ENCODE peak calls at places on chromosomes 3 and 15, in eight cellular contexts. V, T, Q, U, K, L, R and X are unnamed samples.

GRCh38 chr15:67937153-67937761 is 97.4 kb upstream of the RNU6-1 start:
- DNase-seq in T (no peak), L (no peak), Q (no peak), R (no peak), V (peak; percentile 16), K (no peak), U (no peak), X (no peak)

GRCh38 chr3:5822843-5823242 is 635.3 kb downstream of the EDEM1 start:
- DNase-seq in K (no peak), L (no peak), V (no peak), T (no peak), Q (no peak), R (no peak), U (no peak), X (no peak)

GRCh38 chr3:130607553-130608154 is 90.7 kb downstream of the COL6A6 start:
- DNase-seq in R (no peak), L (no peak), T (no peak), Q (no peak), U (no peak), K (no peak), V (no peak), X (no peak)

GRCh38 chr15:66822106-66822505 is 120.1 kb downstream of the SMAD6 start:
- DNase-seq in K (no peak), T (no peak), U (no peak), R (no peak), Q (no peak), L (peak; percentile 31), V (no peak), X (no peak)

GRCh38 chr3:12399226-12399625 is 85.1 kb upstream of the TSEN2 start:
- DNase-seq in R (no peak), L (no peak), K (no peak), Q (no peak), U (no peak), V (no peak), T (no peak), X (no peak)

GRCh38 chr3:63800097-63800496 is 19.0 kb upstream of the C3orf49 start:
- DNase-seq in R (no peak), V (no peak), T (no peak), L (no peak), Q (no peak), U (no peak), K (no peak), X (no peak)

GRCh38 chr15:70789213-70789612 is 25.9 kb upstream of the UACA start:
- DNase-seq in K (no peak), U (no peak), L (no peak), R (no peak), V (no peak), Q (no peak), T (no peak), X (no peak)

GRCh38 chr15:60804986-60805949 is 326.3 kb upstream of the ICE2 start:
- DNase-seq in Q (no peak), T (peak; percentile 43), R (no peak), V (peak; percentile 36), U (no peak), L (no peak), K (peak; percentile 10), X (no peak)

GRCh38 chr15:39784125-39784524 is 1.5 kb upstream of the FSIP1 start:
- DNase-seq in T (no peak), Q (no peak), R (no peak), U (no peak), K (no peak), V (no peak), L (no peak), X (no peak)

GRCh38 chr15:88865498-88866099 is 29.7 kb downstream of the HAPLN3 start:
- DNase-seq in V (no peak), U (no peak), Q (no peak), R (no peak), K (no peak), L (no peak), T (no peak), X (no peak)

GRCh38 chr15:71807125-71807629 is 3.2 kb upstream of the NR2E3 start:
- DNase-seq in L (no peak), K (no peak), T (no peak), R (no peak), U (no peak), V (no peak), Q (no peak), X (peak; percentile 80)